ENCODE peak calls at places on chromosome 1, in eight cellular contexts. T is AG09309; M is GM19239; C is EH; H is neuronal stem cell; S is GM23248; I is anterior cingulate cortex; P is stimulated activated CD4-positive, alpha-beta T cell treated with anti-CD3 and anti-CD28 coated beads, Interleukin-15, amount 100 ng/mL, for 1 hour. V is an unnamed sample.

GRCh38 chr1:32701421-32701911 is 1.1 kb downstream of the SYNC start:
- DNase-seq in T (no peak), M (no peak), C (peak), H (no peak), S (peak), I (no peak), P (no peak), V (no peak)

GRCh38 chr1:246397046-246397445 is 110.0 kb downstream of the SMYD3 start:
- DNase-seq in T (no peak), M (no peak), C (no peak), H (no peak), S (no peak), I (no peak), P (no peak), V (no peak)

GRCh38 chr1:30788580-30789387 is 31.2 kb upstream of the LAPTM5 start:
- DNase-seq in T (no peak), M (no peak), C (no peak), H (no peak), S (no peak), I (peak), P (no peak), V (no peak)

GRCh38 chr1:232334811-232335210 is 295.1 kb downstream of the SIPA1L2 start:
- DNase-seq in T (no peak), M (no peak), C (no peak), H (no peak), S (no peak), I (no peak), P (no peak), V (no peak)

GRCh38 chr1:52032124-52032784 is 1.4 kb downstream of the KTI12 start:
- DNase-seq in T (no peak), M (no peak), C (no peak), H (no peak), S (no peak), I (no peak), P (no peak), V (no peak)

GRCh38 chr1:113388621-113389355 is 1.5 kb upstream of the MAGI3 start:
- DNase-seq in T (no peak), M (no peak), C (peak), H (no peak), S (peak), I (no peak), P (no peak), V (peak)

GRCh38 chr1:67126111-67126746 is 8.5 kb downstream of the C1orf141 start:
- DNase-seq in T (no peak), M (no peak), C (peak), H (no peak), S (peak), I (no peak), P (no peak), V (no peak)

GRCh38 chr1:113101588-113101987 is 28.6 kb downstream of the LRIG2 start:
- DNase-seq in T (no peak), M (no peak), C (peak), H (no peak), S (peak), I (no peak), P (no peak), V (no peak)

GRCh38 chr1:74467786-74468377 is 44.5 kb downstream of the LRRC53 start:
- DNase-seq in T (no peak), M (no peak), C (no peak), H (peak), S (peak), I (no peak), P (no peak), V (no peak)

GRCh38 chr1:218750216-218750970 is 405.3 kb downstream of the TGFB2 start:
- DNase-seq in T (no peak), M (no peak), C (no peak), H (no peak), S (no peak), I (no peak), P (no peak), V (no peak)

GRCh38 chr1:25664357-25664796 is 47.8 kb downstream of the MAN1C1 start:
- DNase-seq in T (no peak), M (no peak), C (no peak), H (no peak), S (no peak), I (no peak), P (no peak), V (no peak)

GRCh38 chr1:81912383-81912782 is 111.6 kb downstream of the ADGRL2 start:
- DNase-seq in T (no peak), M (no peak), C (no peak), H (no peak), S (no peak), I (no peak), P (no peak), V (no peak)

GRCh38 chr1:173527151-173527826 is 50.2 kb downstream of the PRDX6 start:
- DNase-seq in T (no peak), M (no peak), C (peak), H (no peak), S (no peak), I (no peak), P (no peak), V (no peak)

GRCh38 chr1:50959913-50960844 is at the start of gene FAF1:
- DNase-seq in T (peak), M (peak), C (peak), H (peak), S (peak), I (peak), P (peak), V (peak)

GRCh38 chr1:201556841-201557571 is 18.1 kb downstream of the NAV1 start:
- DNase-seq in T (no peak), M (no peak), C (peak), H (no peak), S (peak), I (no peak), P (no peak), V (no peak)

GRCh38 chr1:234781241-234782056 is 171.5 kb upstream of the IRF2BP2 start:
- DNase-seq in T (no peak), M (no peak), C (peak), H (no peak), S (no peak), I (no peak), P (no peak), V (no peak)

GRCh38 chr1:20494609-20495311 is 8.8 kb upstream of the CAMK2N1 start:
- DNase-seq in T (peak), M (no peak), C (peak), H (no peak), S (peak), I (no peak), P (no peak), V (no peak)

GRCh38 chr1:108079550-108079949 is 114.6 kb upstream of the VAV3 start:
- DNase-seq in T (no peak), M (no peak), C (no peak), H (no peak), S (no peak), I (no peak), P (peak), V (no peak)

GRCh38 chr1:155166373-155167165 is 6.5 kb downstream of the KRTCAP2 start:
- DNase-seq in T (no peak), M (no peak), C (no peak), H (peak), S (no peak), I (peak), P (no peak), V (no peak)

GRCh38 chr1:109490029-109490933 is 3.6 kb upstream of the CYB561D1 start:
- DNase-seq in T (no peak), M (peak), C (peak), H (no peak), S (peak), I (peak), P (peak), V (peak)

GRCh38 chr1:23358310-23358709 is 11.3 kb downstream of the ZNF436 start:
- DNase-seq in T (no peak), M (no peak), C (no peak), H (no peak), S (no peak), I (no peak), P (no peak), V (no peak)

GRCh38 chr1:201535046-201535777 is 3.7 kb upstream of the NAV1 start:
- DNase-seq in T (no peak), M (no peak), C (peak), H (no peak), S (peak), I (no peak), P (no peak), V (no peak)

GRCh38 chr1:203028784-203029553 is 2.7 kb downstream of the PPFIA4 start:
- DNase-seq in T (no peak), M (no peak), C (no peak), H (no peak), S (no peak), I (no peak), P (no peak), V (no peak)

GRCh38 chr1:86515597-86515996 is 31.3 kb upstream of the CLCA4 start:
- DNase-seq in T (no peak), M (no peak), C (peak), H (no peak), S (peak), I (no peak), P (no peak), V (peak)

GRCh38 chr1:15965228-15965767 is 10.6 kb downstream of the ZBTB17 start:
- DNase-seq in T (no peak), M (no peak), C (peak), H (no peak), S (peak), I (peak), P (no peak), V (no peak)

GRCh38 chr1:110433803-110434202 is 17.1 kb upstream of the PROK1 start:
- DNase-seq in T (no peak), M (no peak), C (peak), H (peak), S (peak), I (peak), P (no peak), V (peak)

GRCh38 chr1:9882296-9882944 is 27.6 kb downstream of the CTNNBIP1 start:
- DNase-seq in T (no peak), M (no peak), C (no peak), H (no peak), S (no peak), I (no peak), P (no peak), V (no peak)

GRCh38 chr1:23751050-23751814 is 8.0 kb downstream of the ELOA start:
- DNase-seq in T (no peak), M (peak), C (peak), H (peak), S (peak), I (peak), P (no peak), V (peak)

GRCh38 chr1:97308131-97308530 is 586.5 kb downstream of the PTBP2 start:
- DNase-seq in T (peak), M (no peak), C (peak), H (no peak), S (peak), I (no peak), P (no peak), V (no peak)

GRCh38 chr1:29677028-29678024 is 441.0 kb downstream of the PTPRU start:
- DNase-seq in T (no peak), M (no peak), C (no peak), H (no peak), S (no peak), I (no peak), P (no peak), V (no peak)

GRCh38 chr1:94122201-94122970 is 1.4 kb upstream of the ABCA4 start:
- DNase-seq in T (no peak), M (no peak), C (peak), H (no peak), S (peak), I (no peak), P (no peak), V (no peak)

GRCh38 chr1:116325922-116326321 is 47.1 kb upstream of the ATP1A1 start:
- DNase-seq in T (no peak), M (no peak), C (no peak), H (no peak), S (no peak), I (no peak), P (no peak), V (no peak)

GRCh38 chr1:23466423-23466989 is 17.5 kb downstream of the ASAP3 start:
- DNase-seq in T (no peak), M (no peak), C (no peak), H (no peak), S (no peak), I (peak), P (no peak), V (no peak)

GRCh38 chr1:245690946-245691456 is 536.2 kb downstream of the KIF26B start:
- DNase-seq in T (no peak), M (no peak), C (no peak), H (no peak), S (no peak), I (no peak), P (no peak), V (no peak)

GRCh38 chr1:62391369-62391971 is 45.4 kb upstream of the USP1 start:
- DNase-seq in T (no peak), M (peak), C (peak), H (peak), S (peak), I (no peak), P (no peak), V (peak)

GRCh38 chr1:200979574-200980451 is 43.7 kb downstream of the KIF21B start:
- DNase-seq in T (no peak), M (peak), C (peak), H (no peak), S (peak), I (no peak), P (peak), V (peak)

V was measured in H54.